ENCODE peak calls at places on chromosome 7, in eight cellular contexts. P is stomach, J is endothelial cell, Y is activated T-cell treated with anti-CD3 and anti-CD28 coated beads for 1 hour, N is astrocyte of the cerebellum, H is COLO829, C is left colon, A is AML-193. E is an unnamed sample.

GRCh38 chr7:28329616-28330373 is 82.5 kb upstream of the CREB5 start:
- DNase-seq in P (no peak), J (no peak), Y (no peak), N (no peak), H (no peak), C (no peak), A (no peak), E (no peak)

GRCh38 chr7:135763261-135763660 is 14.6 kb upstream of the FAM180A start:
- DNase-seq in P (no peak), J (no peak), Y (no peak), N (peak; percentile 55), H (no peak), C (no peak), A (no peak), E (no peak)

GRCh38 chr7:20310963-20311742 is 19.5 kb upstream of the ITGB8 start:
- DNase-seq in P (no peak), J (no peak), Y (no peak), N (no peak), H (no peak), C (no peak), A (peak; percentile 50), E (peak; percentile 84)

GRCh38 chr7:47342646-47343045 is 239.3 kb downstream of the TNS3 start:
- DNase-seq in P (peak; percentile 33), J (no peak), Y (no peak), N (no peak), H (no peak), C (no peak), A (no peak), E (no peak)

GRCh38 chr7:42161723-42162122 is 75.3 kb downstream of the GLI3 start:
- DNase-seq in P (no peak), J (no peak), Y (no peak), N (no peak), H (no peak), C (no peak), A (no peak), E (no peak)

GRCh38 chr7:25795824-25796235 is 356.2 kb upstream of the NFE2L3 start:
- DNase-seq in P (no peak), J (no peak), Y (no peak), N (no peak), H (no peak), C (no peak), A (no peak), E (peak; percentile 44)

GRCh38 chr7:148501707-148502139 is 88.8 kb upstream of the C7orf33 start:
- DNase-seq in P (peak; percentile 29), J (no peak), Y (no peak), N (no peak), H (no peak), C (peak; percentile 50), A (no peak), E (no peak)

GRCh38 chr7:2754086-2754485 is 66.1 kb downstream of the AMZ1 start:
- DNase-seq in P (no peak), J (no peak), Y (no peak), N (no peak), H (no peak), C (no peak), A (no peak), E (no peak)

GRCh38 chr7:45665172-45665571 is 91.0 kb downstream of the ADCY1 start:
- DNase-seq in P (no peak), J (no peak), Y (no peak), N (no peak), H (no peak), C (no peak), A (no peak), E (no peak)

GRCh38 chr7:41886257-41886905 is 183.5 kb upstream of the INHBA start:
- DNase-seq in P (no peak), J (no peak), Y (no peak), N (peak; percentile 86), H (no peak), C (peak; percentile 49), A (no peak), E (no peak)

GRCh38 chr7:99828818-99829217 is 1.0 kb downstream of the CYP3A43 start:
- DNase-seq in P (no peak), J (no peak), Y (no peak), N (no peak), H (no peak), C (no peak), A (no peak), E (no peak)

GRCh38 chr7:141708053-141708452 is at the start of gene WEE2:
- DNase-seq in P (no peak), J (no peak), Y (no peak), N (no peak), H (no peak), C (no peak), A (no peak), E (no peak)

GRCh38 chr7:31899356-31899927 is 170.8 kb downstream of the PDE1C start:
- DNase-seq in P (no peak), J (no peak), Y (no peak), N (no peak), H (no peak), C (no peak), A (no peak), E (no peak)

GRCh38 chr7:80346704-80347103 is 165.2 kb downstream of the GNAT3 start:
- DNase-seq in P (no peak), J (no peak), Y (no peak), N (peak; percentile 32), H (no peak), C (no peak), A (no peak), E (no peak)

GRCh38 chr7:137269240-137269639 is 74.3 kb downstream of the PTN start:
- DNase-seq in P (no peak), J (no peak), Y (no peak), N (no peak), H (no peak), C (no peak), A (no peak), E (no peak)

E was measured in SK-MEL-5.